ENCODE peak calls at places on chromosome 4, in four cellular contexts. A, S, I and C are unnamed samples.

GRCh38 chr4:134001057-134001456 is 200.5 kb downstream of the PABPC4L start:
- DNase-seq in S (no peak), I (no peak), A (no peak), C (no peak)

GRCh38 chr4:130639871-130640270 is 1543.9 kb downstream of the C4orf33 start:
- DNase-seq in I (no peak), A (no peak), S (no peak), C (no peak)

GRCh38 chr4:94665500-94666398 is 92.0 kb upstream of the BMPR1B start:
- DNase-seq in A (no peak), S (no peak), I (peak; percentile 24), C (no peak)

GRCh38 chr4:8328456-8328855 is 58.9 kb downstream of the HTRA3 start:
- DNase-seq in S (no peak), I (no peak), A (no peak), C (no peak)

GRCh38 chr4:2085496-2085901 is 26.4 kb downstream of the NAT8L start:
- DNase-seq in A (no peak), S (no peak), I (no peak), C (no peak)

GRCh38 chr4:5883916-5884315 is 9.0 kb downstream of the CRMP1 start:
- DNase-seq in A (no peak), I (no peak), S (no peak), C (no peak)

GRCh38 chr4:67437974-67438713 is 107.2 kb downstream of the CENPC start:
- DNase-seq in S (peak; percentile 11), A (no peak), I (no peak), C (no peak)

GRCh38 chr4:173991814-173992213 is 291.7 kb downstream of the FBXO8 start:
- DNase-seq in S (no peak), A (no peak), I (no peak), C (no peak)

GRCh38 chr4:43243433-43244116 is 351.1 kb downstream of the GRXCR1 start:
- DNase-seq in S (no peak), A (no peak), I (no peak), C (no peak)

GRCh38 chr4:23720556-23720955 is 169.3 kb downstream of the PPARGC1A start:
- DNase-seq in A (no peak), S (no peak), I (no peak), C (no peak)

GRCh38 chr4:94534401-94535312 is 82.9 kb downstream of the PDLIM5 start:
- DNase-seq in I (no peak), A (no peak), S (no peak), C (peak; percentile 80)

GRCh38 chr4:150055467-150055866 is 22.8 kb upstream of the DCLK2 start:
- DNase-seq in S (peak; percentile 46), I (no peak), A (no peak), C (no peak)

GRCh38 chr4:122687450-122688121 is 44.9 kb upstream of the BBS12 start:
- DNase-seq in I (no peak), S (no peak), A (no peak), C (no peak)
- TF ChIP-seq NR3C1 in I (no peak), S (no peak), A (no peak), C (no peak)

GRCh38 chr4:11323771-11324170 is 104.9 kb downstream of the HS3ST1 start:
- DNase-seq in S (no peak), A (no peak), I (no peak), C (no peak)
- TF ChIP-seq NR3C1 in S (no peak), A (no peak), I (no peak), C (no peak)

DNA sequence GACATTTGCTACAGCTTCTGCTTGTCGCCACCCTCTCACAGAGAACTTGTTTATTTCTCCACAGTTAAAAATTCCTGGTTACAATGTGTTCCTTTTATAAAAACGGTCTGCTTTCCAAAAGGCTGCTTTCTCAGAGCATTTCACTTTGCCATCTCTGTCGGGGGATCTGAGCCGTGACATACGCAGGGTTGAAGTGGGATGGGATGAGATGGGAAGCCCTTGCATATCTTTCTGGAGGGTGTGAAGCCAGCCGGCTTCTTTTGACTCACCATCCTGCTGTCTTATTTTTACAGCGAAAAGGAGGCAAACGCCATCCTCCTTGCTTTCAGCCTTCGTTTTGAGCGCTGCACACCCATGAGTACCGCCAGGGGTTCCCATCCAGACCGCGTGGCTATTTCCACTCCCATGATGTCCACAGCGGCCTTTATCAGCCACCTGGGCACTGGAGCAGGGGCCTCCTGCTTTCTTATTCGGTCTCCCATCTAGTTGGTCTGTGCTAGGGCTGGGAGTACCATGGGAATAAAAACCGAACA is 99.8 kb upstream of the GATB start:
- DNase-seq in S (no peak), I (no peak), A (no peak), C (no peak)
- TF ChIP-seq NR3C1 in S (no peak), I (no peak), A (no peak), C (no peak)

GRCh38 chr4:21678711-21679110 is 269.9 kb downstream of the KCNIP4 start:
- DNase-seq in A (no peak), S (no peak), I (no peak), C (no peak)
- TF ChIP-seq NR3C1 in A (no peak), S (no peak), I (no peak), C (no peak)

GRCh38 chr4:112511294-112512118 is 4.5 kb downstream of the NEUROG2 start:
- DNase-seq in A (peak; percentile 42), S (no peak), I (no peak), C (no peak)
- TF ChIP-seq NR3C1 in A (no peak), S (no peak), I (no peak), C (no peak)

DNA sequence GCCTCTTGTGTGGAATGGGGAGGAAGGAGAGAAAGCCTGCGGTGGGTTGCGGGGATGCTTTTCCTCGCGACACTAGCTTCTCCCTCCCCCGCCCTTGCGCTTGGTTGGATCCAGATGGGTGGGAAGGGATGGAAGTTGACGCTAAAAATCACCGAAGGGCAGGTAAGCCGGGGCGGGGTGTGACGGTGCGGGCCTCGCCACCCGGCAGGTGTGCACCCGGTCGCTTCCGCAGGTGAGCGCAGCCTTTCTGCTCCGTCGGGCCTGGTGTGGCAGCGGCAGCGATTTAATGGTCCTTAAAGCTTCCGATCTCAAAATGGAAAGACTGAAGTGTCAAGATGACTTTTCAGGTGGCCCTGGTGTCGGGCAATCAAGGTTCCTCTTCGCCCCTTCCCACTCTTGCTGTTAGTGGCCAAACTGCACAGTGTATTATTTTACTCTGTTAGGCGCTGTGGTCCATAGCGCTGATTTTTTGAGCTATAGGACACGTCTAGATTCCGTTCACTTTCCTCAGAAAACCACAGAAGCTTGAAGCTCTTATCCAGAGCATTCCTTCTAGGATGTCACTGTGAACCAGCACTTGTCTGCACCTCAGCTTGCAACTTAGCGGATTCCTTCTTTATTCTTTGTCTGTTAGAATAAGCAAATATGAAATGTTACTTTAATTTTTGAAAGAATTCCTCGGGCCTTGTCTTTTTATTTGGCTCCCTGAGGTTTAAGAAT is 796 bp downstream of the ENOPH1 start:
- DNase-seq in I (no peak), S (no peak), A (peak; percentile 60), C (peak; percentile 21)
- TF ChIP-seq NR3C1 in I (no peak), S (no peak), A (no peak), C (no peak)

DNA sequence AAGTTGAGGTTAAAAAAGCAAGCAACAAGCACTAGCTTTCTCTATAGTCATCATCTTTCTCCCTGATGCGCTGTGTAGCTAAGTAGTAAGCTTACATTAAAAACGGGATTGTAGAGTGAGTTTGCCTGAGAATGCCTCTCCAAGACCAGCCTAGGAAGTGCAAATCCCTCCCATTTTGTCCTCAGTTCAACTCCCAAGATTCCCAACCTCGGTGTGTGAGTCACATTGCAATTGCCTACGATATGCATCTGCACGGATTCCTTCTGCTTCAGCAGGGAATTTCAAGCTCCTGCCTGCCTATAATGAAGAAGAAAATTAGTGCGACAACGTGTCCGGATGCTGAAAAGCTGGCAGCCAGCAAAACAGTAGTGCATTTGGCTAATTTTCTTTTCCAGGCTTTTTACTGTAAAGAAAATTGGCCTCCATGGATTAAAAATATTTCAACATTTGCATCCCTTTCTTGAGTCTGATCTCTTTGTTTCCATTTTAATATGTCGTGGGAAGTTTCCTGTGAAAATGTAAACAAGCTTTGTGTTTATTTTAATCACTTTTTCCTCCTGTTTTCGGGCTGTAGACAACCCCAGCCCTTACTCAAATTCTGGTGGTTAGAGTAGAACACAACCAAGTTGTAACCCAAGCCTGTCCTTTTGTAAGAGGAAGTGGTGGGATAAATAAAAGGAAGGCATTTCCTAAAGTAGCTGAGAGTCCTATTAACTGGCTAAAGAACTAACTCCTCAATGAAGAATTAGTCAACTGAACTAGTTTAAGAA is 58.4 kb upstream of the TET2 start:
- DNase-seq in S (no peak), I (no peak), A (no peak), C (no peak)
- TF ChIP-seq NR3C1 in S (no peak), I (no peak), A (no peak), C (no peak)